ENCODE peak calls at places on chromosomes 4 and X, in ten cellular contexts. Y is GM23248; Z is fibroblast of lung; L is breast epithelium; J is astrocyte; F is tibial nerve; W is SK-N-SH; X is body of pancreas; P is CD4-positive, alpha-beta memory T cell; Q is heart right ventricle. B is an unnamed sample.

GRCh38 chr4:147096667-147097604 is 151.3 kb upstream of the TTC29 start:
- DNase-seq in Y (peak; percentile 70), P (peak; percentile 38), F (peak; percentile 36), Q (no peak), X (no peak), J (no peak), Z (peak; percentile 38), L (no peak), W (peak; percentile 35), B (peak; percentile 60)

GRCh38 chr4:164802301-164802700 is 48.4 kb downstream of the SMIM31 start:
- DNase-seq in F (no peak), P (no peak), W (no peak), L (no peak), J (no peak), Y (no peak), Z (no peak), Q (no peak), X (no peak), B (no peak)

GRCh38 chr4:47011189-47011518 is 17.8 kb upstream of the GABRA4 start:
- DNase-seq in Z (no peak), L (no peak), Y (no peak), F (no peak), X (no peak), Q (no peak), P (no peak), W (no peak), J (no peak), B (no peak)

GRCh38 chr4:51831133-51831532 is 11.8 kb upstream of the DCUN1D4 start:
- DNase-seq in W (peak; percentile 36), L (no peak), Y (peak; percentile 68), Q (peak; percentile 53), X (peak; percentile 73), P (peak; percentile 57), J (no peak), F (peak; percentile 74), Z (peak; percentile 27), B (peak; percentile 70)

GRCh38 chr4:173446416-173446815 is 47.5 kb upstream of the SCRG1 start:
- DNase-seq in J (no peak), Z (no peak), F (no peak), P (no peak), Y (no peak), Q (no peak), L (no peak), X (no peak), W (no peak), B (no peak)

GRCh38 chr4:85673540-85673939 is 198.6 kb downstream of the ARHGAP24 start:
- DNase-seq in Z (no peak), X (no peak), W (no peak), Q (no peak), F (no peak), Y (no peak), P (no peak), J (no peak), L (no peak), B (no peak)

GRCh38 chr4:110087116-110087708 is 111.2 kb downstream of the ELOVL6 start:
- DNase-seq in Q (no peak), J (peak; percentile 93), X (no peak), Z (peak; percentile 93), F (no peak), Y (peak; percentile 84), P (no peak), L (no peak), W (no peak), B (no peak)

GRCh38 chr4:85790582-85790981 is 315.6 kb downstream of the ARHGAP24 start:
- DNase-seq in W (no peak), J (peak; percentile 80), P (no peak), F (no peak), Y (peak; percentile 84), X (no peak), L (no peak), Q (no peak), Z (peak; percentile 79), B (no peak)

GRCh38 chr4:156751486-156751885 is 220.1 kb downstream of the PDGFC start:
- DNase-seq in F (no peak), L (no peak), Y (peak; percentile 56), W (no peak), X (no peak), P (no peak), J (peak; percentile 84), Q (no peak), Z (peak; percentile 87), B (peak; percentile 33)

GRCh38 chr4:124070688-124071484 is 641.6 kb downstream of the ANKRD50 start:
- DNase-seq in L (no peak), Z (no peak), Q (no peak), J (no peak), F (no peak), W (no peak), Y (no peak), X (no peak), P (no peak), B (no peak)

GRCh38 chr4:177385576-177386320 is 56.5 kb downstream of the AGA start:
- DNase-seq in L (no peak), Z (peak; percentile 27), J (peak; percentile 14), W (no peak), X (no peak), Y (no peak), Q (no peak), F (no peak), P (no peak), B (peak; percentile 50)

GRCh38 chr4:114653675-114654074 is 55.1 kb downstream of the UGT8 start:
- DNase-seq in L (no peak), W (no peak), Z (no peak), Q (no peak), X (no peak), Y (no peak), J (no peak), P (no peak), F (no peak), B (no peak)

DNA sequence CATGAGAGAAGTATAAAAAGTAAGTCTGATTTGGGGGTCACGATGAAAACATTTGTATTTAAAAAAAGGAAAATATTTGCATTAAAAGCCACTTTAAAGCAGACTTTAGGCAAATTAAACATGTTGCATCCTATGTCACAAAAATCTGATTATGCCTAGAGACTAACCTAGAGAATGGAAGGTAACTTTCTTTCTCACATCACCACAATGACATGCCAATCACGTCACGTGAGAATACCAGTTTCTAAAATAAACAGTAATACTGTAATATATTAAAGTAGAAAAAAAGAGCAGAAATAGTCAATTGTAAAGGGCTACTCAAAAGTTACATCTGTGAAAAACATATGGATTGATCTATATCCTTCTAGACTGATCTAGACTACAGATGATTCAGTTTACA is 3.3 kb downstream of the CHIC2 start:
- DNase-seq in X (no peak), Y (no peak), L (no peak), W (no peak), Z (no peak), F (no peak), Q (no peak), J (no peak), P (no peak), B (no peak)
- H3K4me3 ChIP-seq in X (no peak overlapping the region), Y (peak overlapping the region; percentile 96), L (no peak overlapping the region), W (peak overlapping the region; percentile 95), Z (peak overlapping the region; percentile 91), F (no peak overlapping the region), Q (no peak overlapping the region), J (no peak overlapping the region), P (no peak overlapping the region), B (no peak overlapping the region)

GRCh38 chr4:83582289-83582756 is 46.4 kb downstream of the GPAT3 start:
- DNase-seq in Y (peak; percentile 24), Q (peak; percentile 16), F (peak; percentile 27), X (peak; percentile 73), L (peak; percentile 54), P (no peak), J (peak; percentile 4), W (no peak), Z (peak; percentile 11), B (no peak)
- H3K27ac ChIP-seq in Y (no peak overlapping the region), Q (no peak overlapping the region), F (no peak overlapping the region), X (peak overlapping the region; percentile 59), L (no peak overlapping the region), P (no peak overlapping the region), J (no peak overlapping the region), W (no peak overlapping the region), Z (no peak overlapping the region), B (no peak overlapping the region)

DNA sequence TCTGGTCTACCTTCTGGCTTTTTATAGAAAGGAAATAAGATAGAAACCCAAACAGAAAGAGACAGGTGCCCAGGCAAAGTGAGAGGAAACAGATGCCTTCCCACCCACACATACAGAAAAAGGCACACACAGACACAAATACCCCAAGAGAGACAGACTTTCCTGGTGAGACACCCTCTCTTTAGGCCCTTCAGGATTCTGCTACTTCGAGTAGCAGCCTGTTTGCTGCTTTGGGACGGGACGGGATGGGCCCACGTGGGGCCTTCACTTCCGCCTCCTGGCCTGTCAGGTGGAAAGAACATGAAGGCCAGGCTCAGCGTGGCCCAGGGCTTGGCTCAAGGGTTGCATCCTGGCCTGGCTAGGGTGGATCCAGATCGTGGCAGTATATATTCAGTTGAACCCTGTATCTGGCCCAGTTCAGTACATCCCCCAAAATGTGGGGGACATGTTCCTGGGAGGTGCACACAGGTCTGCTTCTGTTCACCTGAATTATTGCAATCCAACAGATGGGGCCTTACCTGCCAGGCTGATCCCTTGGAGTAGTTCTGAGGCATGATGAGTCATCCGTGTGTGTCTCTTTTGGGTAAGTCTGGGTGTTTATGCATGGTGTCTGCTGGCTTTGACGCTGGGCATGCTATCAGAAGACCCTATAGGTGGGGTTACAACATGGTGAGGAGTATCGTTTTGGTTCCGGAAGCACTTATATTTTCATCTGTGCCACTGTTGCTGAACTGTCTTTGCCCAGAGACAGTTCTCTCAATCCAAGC is 2.4 kb downstream of the ZNF275 start:
- DNase-seq in W (no peak), P (no peak), L (no peak), F (no peak), Z (no peak), X (no peak), J (no peak), Y (peak; percentile 34), Q (no peak), B (no peak)
- H3K4me3 ChIP-seq in W (no peak overlapping the region), P (no peak overlapping the region), L (no peak overlapping the region), F (no peak overlapping the region), Z (no peak overlapping the region), X (no peak overlapping the region), J (no peak overlapping the region), Y (no peak overlapping the region), Q (no peak overlapping the region), B (no peak overlapping the region)

DNA sequence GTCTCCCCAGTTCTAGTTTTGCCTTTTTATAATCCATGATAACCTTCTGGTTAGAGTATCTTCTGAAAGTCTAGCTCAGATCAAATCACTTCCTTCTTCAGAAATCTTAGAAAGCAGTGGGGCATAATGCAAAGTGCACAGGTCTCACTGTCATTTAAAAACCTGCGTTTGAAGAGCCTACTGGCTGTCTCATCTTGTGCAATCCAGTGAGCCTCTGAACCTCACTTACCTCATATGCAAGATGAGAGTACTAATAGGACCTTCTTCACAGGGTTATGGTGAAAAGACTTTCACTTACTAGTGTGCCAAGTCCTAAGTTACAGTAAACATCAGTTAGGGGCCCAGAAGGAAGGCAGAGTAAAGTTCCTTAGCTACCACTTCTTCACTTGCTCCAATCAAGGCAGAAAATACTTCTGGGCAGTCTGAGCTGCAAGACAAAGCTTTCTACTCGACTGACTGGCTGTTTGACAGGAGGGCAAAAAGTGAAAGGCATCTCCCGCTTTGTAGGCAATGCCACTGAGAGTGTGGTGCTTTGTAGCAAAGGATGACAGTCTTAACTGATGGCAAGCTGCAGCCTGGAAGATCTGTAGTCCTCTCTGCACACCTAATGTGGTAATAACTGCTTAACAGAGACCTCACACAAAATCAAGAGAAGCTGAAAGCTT is 131.2 kb downstream of the ENOX2 start:
- DNase-seq in F (no peak), X (no peak), L (no peak), P (no peak), Y (no peak), J (no peak), W (no peak), Q (no peak), Z (no peak), B (no peak)
- H3K27ac ChIP-seq in F (no peak overlapping the region), X (no peak overlapping the region), L (no peak overlapping the region), P (no peak overlapping the region), Y (peak overlapping the region; percentile 63), J (no peak overlapping the region), W (peak overlapping the region; percentile 71), Q (no peak overlapping the region), Z (peak overlapping the region; percentile 14), B (peak overlapping the region; percentile 96)